ENCODE peak calls at places on chromosomes 4 and X, in ten cellular contexts. C, V, R, T, G, A, L, X, E and D are unnamed samples.

GRCh38 chr4:7872264-7872771 is 67.3 kb downstream of the AFAP1 start:
- DNase-seq in V (no peak), L (peak), C (peak), G (no peak), A (peak), R (peak), T (no peak), E (peak), X (no peak), D (no peak)

GRCh38 chr4:159185593-159186023 is 82.7 kb downstream of the RAPGEF2 start:
- DNase-seq in G (no peak), V (no peak), T (no peak), L (no peak), A (no peak), R (no peak), X (no peak), C (no peak), E (no peak), D (no peak)

GRCh38 chrX:132957211-132958085 is 981 bp downstream of the HS6ST2 start:
- DNase-seq in R (no peak), V (no peak), E (no peak), L (peak), T (no peak), X (peak), C (no peak), A (no peak), G (no peak), D (no peak)

GRCh38 chr4:128483816-128484215 is 196.2 kb upstream of the PGRMC2 start:
- DNase-seq in X (no peak), R (no peak), C (no peak), E (peak), A (no peak), V (no peak), L (no peak), T (no peak), G (no peak), D (no peak)

GRCh38 chr4:1325176-1325480 is 21.9 kb upstream of the UVSSA start:
- DNase-seq in G (no peak), E (no peak), T (no peak), L (no peak), C (no peak), V (peak), R (no peak), X (peak), A (no peak), D (no peak)

GRCh38 chr4:38449506-38450174 is 214.4 kb upstream of the KLF3 start:
- DNase-seq in A (no peak), T (no peak), G (no peak), V (no peak), R (no peak), C (no peak), X (peak), E (no peak), L (no peak), D (no peak)

GRCh38 chr4:71020611-71021010 is 27.2 kb downstream of the DCK start:
- DNase-seq in E (no peak), R (no peak), G (no peak), X (no peak), V (no peak), T (no peak), C (no peak), L (no peak), A (no peak), D (no peak)

GRCh38 chr4:166458756-166459155 is 585.7 kb downstream of the TLL1 start:
- DNase-seq in R (peak), T (no peak), L (no peak), A (no peak), V (no peak), C (no peak), G (no peak), X (no peak), E (no peak), D (no peak)

GRCh38 chr4:78509030-78509429 is 42.5 kb upstream of the ANXA3 start:
- DNase-seq in T (no peak), G (no peak), C (no peak), L (no peak), X (no peak), R (no peak), E (no peak), A (no peak), V (no peak), D (no peak)

GRCh38 chr4:56981795-56982201 is 3.1 kb downstream of the POLR2B start:
- DNase-seq in X (no peak), A (no peak), T (no peak), L (no peak), E (no peak), V (no peak), R (peak), G (no peak), C (no peak), D (no peak)

GRCh38 chr4:1775731-1776500 is 17.2 kb upstream of the FGFR3 start:
- DNase-seq in E (no peak), C (no peak), A (no peak), G (no peak), V (no peak), X (no peak), R (no peak), T (no peak), L (no peak), D (no peak)

GRCh38 chr4:37471971-37472370 is 214.2 kb downstream of the RELL1 start:
- DNase-seq in V (peak), A (no peak), C (no peak), X (no peak), G (no peak), L (no peak), T (no peak), E (no peak), R (no peak), D (no peak)

GRCh38 chr4:26583865-26584652 is at the start of gene TBC1D19:
- DNase-seq in X (peak), G (peak), R (peak), E (peak), A (peak), V (peak), L (peak), C (peak), T (peak), D (peak)
- TF ChIP-seq CTCF in X (no peak), G (no peak), R (no peak), E (no peak), A (no peak), V (no peak), L (no peak), C (no peak), T (no peak), D (no peak)

GRCh38 chr4:89949782-89950387 is 55.2 kb downstream of the MMRN1 start:
- DNase-seq in X (no peak), A (no peak), R (no peak), E (no peak), V (no peak), T (no peak), G (no peak), C (no peak), L (no peak), D (peak)
- TF ChIP-seq CTCF in X (no peak), A (no peak), R (no peak), E (peak), V (peak), T (peak), G (no peak), C (no peak), L (no peak), D (peak)

GRCh38 chr4:94131212-94131611 is 76.5 kb upstream of the SMARCAD1 start:
- DNase-seq in T (no peak), A (no peak), G (no peak), C (no peak), E (no peak), V (no peak), X (no peak), R (peak), L (no peak), D (no peak)

GRCh38 chr4:94127707-94128328 is 79.8 kb upstream of the SMARCAD1 start:
- DNase-seq in E (peak), G (peak), C (no peak), T (no peak), A (no peak), L (no peak), X (no peak), V (no peak), R (no peak), D (peak)

DNA sequence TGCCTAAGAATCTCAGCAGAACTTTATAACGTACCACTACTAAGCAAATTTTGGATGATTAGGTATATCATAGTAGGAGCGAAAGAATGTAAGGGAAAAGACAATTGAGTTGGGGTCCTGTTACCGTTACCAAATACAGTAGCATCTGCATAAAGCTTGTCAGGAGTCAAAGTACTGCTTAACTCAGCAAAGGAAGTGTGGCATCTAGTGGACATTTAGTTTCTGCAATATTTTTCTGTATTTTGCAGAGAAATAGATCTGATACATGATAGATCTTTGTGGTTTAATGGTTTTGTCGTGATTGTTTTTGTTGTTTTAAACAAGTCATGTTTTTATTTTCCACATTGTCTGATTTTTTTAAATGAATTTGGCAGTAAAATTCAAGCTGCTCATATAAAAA is 81.0 kb upstream of the SMARCAD1 start:
- DNase-seq in V (no peak), A (no peak), E (no peak), C (no peak), L (no peak), G (no peak), R (no peak), X (no peak), T (no peak), D (no peak)
- TF ChIP-seq CTCF in V (no peak), A (no peak), E (no peak), C (no peak), L (no peak), G (no peak), R (peak), X (no peak), T (peak), D (no peak)

DNA sequence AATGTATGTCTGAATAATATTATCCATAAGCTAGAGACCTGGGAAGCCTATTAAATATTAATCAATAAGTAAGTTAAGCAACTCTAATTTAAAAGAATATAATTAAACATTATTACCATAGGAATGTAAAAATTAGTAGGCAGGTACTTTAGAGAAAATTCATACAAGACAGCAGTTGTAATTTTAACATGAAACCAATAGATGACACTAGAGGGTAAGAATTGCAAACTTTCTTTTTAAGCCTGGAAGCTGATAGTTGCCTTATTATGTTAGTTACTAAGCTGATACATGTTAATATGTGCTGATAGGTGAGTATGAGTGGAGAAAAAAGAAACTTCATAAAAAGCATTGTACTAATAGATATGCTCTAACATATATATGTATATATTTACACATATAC is 1157.4 kb downstream of the FAM133A start:
- DNase-seq in G (no peak), L (no peak), X (no peak), R (no peak), A (no peak), V (no peak), C (no peak), E (no peak), T (no peak), D (no peak)
- TF ChIP-seq CTCF in G (peak), L (no peak), X (no peak), R (no peak), A (no peak), V (peak), C (no peak), E (peak), T (peak), D (peak)

GRCh38 chr4:112518675-112519074 is 2.7 kb upstream of the NEUROG2 start:
- DNase-seq in A (no peak), V (no peak), T (no peak), L (no peak), R (no peak), G (no peak), X (no peak), C (no peak), E (no peak), D (no peak)

GRCh38 chr4:112517911-112518310 is 1.9 kb upstream of the NEUROG2 start:
- DNase-seq in C (no peak), L (no peak), V (no peak), G (no peak), T (no peak), X (no peak), E (no peak), R (no peak), A (no peak), D (no peak)

GRCh38 chr4:112516401-112517066 is 554 bp upstream of the NEUROG2 start:
- DNase-seq in V (no peak), A (no peak), E (no peak), L (no peak), C (peak), R (no peak), T (no peak), G (peak), X (no peak), D (peak)

GRCh38 chr4:112516076-112516385 is at the start of gene NEUROG2:
- DNase-seq in V (no peak), L (no peak), A (no peak), T (no peak), C (no peak), E (no peak), R (no peak), X (no peak), G (no peak), D (no peak)

GRCh38 chr4:112517067-112517588 is 1.1 kb upstream of the NEUROG2 start:
- DNase-seq in R (no peak), V (no peak), L (no peak), G (peak), E (no peak), A (no peak), T (no peak), X (no peak), C (no peak), D (peak)
- TF ChIP-seq CTCF in R (no peak), V (no peak), L (no peak), G (peak), E (no peak), A (no peak), T (no peak), X (no peak), C (no peak), D (peak)

GRCh38 chrX:70421618-70422017 is 1.5 kb upstream of the GDPD2 start:
- DNase-seq in X (no peak), T (no peak), A (no peak), E (no peak), G (no peak), L (no peak), V (no peak), C (no peak), R (no peak), D (no peak)

GRCh38 chrX:70426286-70427278 is 3.5 kb downstream of the GDPD2 start:
- DNase-seq in E (no peak), T (no peak), V (no peak), L (no peak), A (no peak), C (peak), X (no peak), G (no peak), R (no peak), D (no peak)

GRCh38 chrX:70423937-70424336 is 823 bp downstream of the GDPD2 start:
- DNase-seq in C (no peak), R (no peak), L (no peak), E (no peak), V (no peak), T (no peak), X (peak), A (no peak), G (no peak), D (no peak)

GRCh38 chrX:70424801-70425200 is 1.7 kb downstream of the GDPD2 start:
- DNase-seq in E (no peak), G (no peak), V (no peak), C (no peak), L (no peak), R (no peak), X (no peak), A (no peak), T (no peak), D (no peak)

GRCh38 chrX:70422886-70423336 is at the start of gene GDPD2:
- DNase-seq in A (no peak), T (no peak), R (no peak), V (no peak), L (no peak), X (peak), C (no peak), E (no peak), G (no peak), D (no peak)
- TF ChIP-seq CTCF in A (no peak), T (peak), R (peak), V (no peak), L (no peak), X (no peak), C (no peak), E (no peak), G (no peak), D (no peak)

GRCh38 chr4:8896071-8896470 is 24.4 kb upstream of the HMX1 start:
- DNase-seq in C (no peak), X (no peak), E (no peak), V (no peak), A (no peak), L (no peak), G (no peak), R (no peak), T (no peak), D (no peak)

GRCh38 chr4:8893624-8894423 is 22.2 kb upstream of the HMX1 start:
- DNase-seq in V (no peak), G (no peak), A (no peak), E (no peak), R (no peak), C (no peak), X (no peak), T (no peak), L (no peak), D (no peak)

GRCh38 chr4:8893227-8893623 is 21.6 kb upstream of the HMX1 start:
- DNase-seq in L (no peak), T (no peak), G (no peak), C (no peak), R (no peak), V (no peak), X (no peak), E (no peak), A (no peak), D (no peak)

GRCh38 chr4:8895295-8895694 is 23.7 kb upstream of the HMX1 start:
- DNase-seq in X (no peak), V (no peak), E (no peak), G (no peak), L (no peak), A (no peak), T (no peak), C (no peak), R (no peak), D (no peak)

GRCh38 chr4:8894424-8894816 is 22.8 kb upstream of the HMX1 start:
- DNase-seq in A (no peak), E (no peak), L (no peak), V (no peak), R (no peak), G (no peak), T (no peak), C (no peak), X (no peak), D (no peak)
- TF ChIP-seq CTCF in A (no peak), E (no peak), L (no peak), V (no peak), R (no peak), G (no peak), T (no peak), C (no peak), X (no peak), D (no peak)

DNA sequence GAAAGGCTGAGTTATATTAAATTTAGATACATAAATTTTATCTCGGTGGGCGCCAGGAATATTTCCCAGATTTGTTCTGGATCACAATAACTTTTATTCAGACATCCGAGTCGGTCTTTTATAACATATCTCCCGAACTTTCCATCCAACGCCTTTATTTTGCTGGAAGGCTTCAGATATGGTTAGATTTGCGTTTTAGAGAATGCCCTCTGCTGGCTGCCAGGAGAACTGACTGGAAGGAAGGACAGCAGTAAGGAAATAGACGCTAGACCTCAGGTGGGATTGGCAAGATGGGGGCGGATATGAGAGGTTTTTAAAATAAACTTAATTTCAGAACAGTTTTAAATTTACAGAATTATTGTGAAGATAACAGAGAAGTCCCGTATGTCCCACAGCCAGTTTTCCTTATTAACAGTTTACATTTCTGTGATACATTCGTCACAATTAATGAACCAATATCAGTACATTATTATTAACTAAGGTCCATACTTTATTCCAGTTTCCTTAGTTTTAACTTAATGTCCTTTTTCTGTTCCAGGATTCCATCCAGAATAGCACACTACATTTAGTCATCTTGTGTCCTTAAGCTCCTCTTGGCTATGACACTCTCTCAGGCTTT is 4.6 kb upstream of the KANTR start:
- DNase-seq in T (no peak), A (peak), X (no peak), E (no peak), G (peak), R (peak), V (peak), L (peak), C (no peak), D (peak)
- TF ChIP-seq CTCF in T (peak), A (peak), X (peak), E (peak), G (peak), R (peak), V (peak), L (peak), C (no peak), D (peak)

DNA sequence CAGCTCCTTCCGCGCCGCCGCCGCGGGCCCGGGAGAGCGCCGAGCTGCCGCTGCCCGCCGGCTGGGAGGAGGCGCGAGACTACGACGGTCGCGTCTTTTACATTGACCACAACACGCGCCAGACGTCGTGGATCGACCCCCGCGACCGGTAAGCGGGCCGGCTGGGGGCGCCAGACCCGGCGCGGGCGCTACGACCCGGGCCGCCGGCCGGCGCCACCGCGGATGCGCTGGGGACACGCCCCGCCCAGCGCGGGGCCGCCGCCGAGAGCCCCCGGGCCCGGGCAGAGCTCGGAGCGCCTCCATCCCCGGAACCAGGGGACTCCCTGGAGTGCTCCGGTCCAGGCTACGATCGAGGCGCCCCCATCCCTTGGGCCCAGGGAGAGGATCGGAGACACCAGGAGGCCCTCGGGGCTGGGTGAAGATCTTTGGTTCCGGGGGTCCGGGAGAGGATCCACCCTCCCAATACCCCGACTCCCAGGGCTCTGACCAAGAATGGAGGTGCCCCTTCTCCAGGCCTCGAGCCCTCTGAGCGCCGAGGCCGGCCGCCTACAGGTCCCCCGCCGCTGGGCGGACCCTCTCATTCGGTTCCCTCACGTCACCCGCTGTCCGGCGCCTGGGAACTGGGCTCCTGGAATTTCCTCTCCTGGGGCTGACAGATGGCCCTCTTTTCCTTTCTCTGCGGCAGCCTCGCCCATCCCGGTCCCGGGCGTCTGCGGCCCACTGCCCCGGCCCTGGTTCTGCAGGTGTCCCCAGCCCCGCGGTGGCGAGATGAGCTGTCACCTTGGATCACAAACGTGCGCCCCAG is 48.8 kb downstream of the CLDN34 start:
- DNase-seq in C (peak), R (no peak), T (no peak), L (peak), E (no peak), V (peak), X (peak), A (peak), G (peak), D (peak)
- TF ChIP-seq CTCF in C (no peak), R (peak), T (peak), L (no peak), E (no peak), V (no peak), X (no peak), A (no peak), G (no peak), D (no peak)